ENCODE peak calls at places on chromosomes 2 and 18, in nine cellular contexts. W is activated naive CD4-positive, alpha-beta T cell; F is fibroblast of mammary gland; X is activated T-cell treated with anti-CD3 and anti-CD28 coated beads for 24 hours; U is activated effector memory CD4-positive, alpha-beta T cell treated with anti-CD3 and anti-CD28 coated beads, Interleukin-2, amount 50 U/mL, for 16 hours; K is AG20443; L is GM23338; N is EH; Z is H7. R is an unnamed sample.

GRCh38 chr18:39486268-39486667 is 1920.7 kb upstream of the CELF4 start:
- DNase-seq in W (no peak), F (no peak), X (no peak), U (no peak), K (no peak), L (peak; percentile 33), N (no peak), Z (peak; percentile 18), R (no peak)

GRCh38 chr18:79930020-79930642 is 21.3 kb downstream of the SLC66A2 start:
- DNase-seq in W (no peak), F (peak; percentile 21), X (no peak), U (no peak), K (no peak), L (no peak), N (no peak), Z (no peak), R (no peak)

GRCh38 chr2:105815401-105815800 is 70.7 kb downstream of the NCK2 start:
- DNase-seq in W (no peak), F (no peak), X (no peak), U (no peak), K (no peak), L (no peak), N (no peak), Z (no peak), R (no peak)

GRCh38 chr2:39542523-39542922 is 105.4 kb upstream of the MAP4K3 start:
- DNase-seq in W (no peak), F (no peak), X (no peak), U (no peak), K (no peak), L (no peak), N (no peak), Z (no peak), R (no peak)

GRCh38 chr2:45083175-45083574 is 73.9 kb upstream of the SIX2 start:
- DNase-seq in W (no peak), F (peak; percentile 3), X (no peak), U (no peak), K (peak; percentile 36), L (no peak), N (no peak), Z (peak; percentile 47), R (no peak)

GRCh38 chr2:134771313-134771801 is 52.6 kb upstream of the TMEM163 start:
- DNase-seq in W (no peak), F (no peak), X (no peak), U (no peak), K (no peak), L (peak; percentile 44), N (no peak), Z (no peak), R (no peak)

GRCh38 chr18:8926464-8926863 is 176.0 kb upstream of the NDUFV2 start:
- DNase-seq in W (no peak), F (no peak), X (no peak), U (no peak), K (no peak), L (no peak), N (no peak), Z (no peak), R (no peak)

GRCh38 chr2:172664766-172665165 is 70.9 kb upstream of the RAPGEF4 start:
- DNase-seq in W (no peak), F (no peak), X (no peak), U (no peak), K (peak; percentile 21), L (no peak), N (no peak), Z (no peak), R (no peak)

GRCh38 chr2:150919899-150920298 is 341.8 kb downstream of the RBM43 start:
- DNase-seq in W (no peak), F (no peak), X (no peak), U (no peak), K (no peak), L (no peak), N (peak; percentile 26), Z (no peak), R (no peak)

GRCh38 chr18:3624818-3625716 is 175.1 kb downstream of the TGIF1 start:
- DNase-seq in W (peak; percentile 6), F (peak; percentile 97), X (peak; percentile 63), U (peak; percentile 86), K (peak; percentile 86), L (peak; percentile 33), N (peak; percentile 97), Z (peak; percentile 52), R (peak; percentile 51)

GRCh38 chr2:85875613-85876012 is 13.2 kb downstream of the ST3GAL5 start:
- DNase-seq in W (no peak), F (no peak), X (no peak), U (no peak), K (no peak), L (peak; percentile 15), N (no peak), Z (no peak), R (no peak)